ENCODE peak calls at places on chromosomes 4 and X, in ten cellular contexts. One of them, this sample, is unnamed.

GRCh38 chr4:148632476-148632875 is 190.3 kb upstream of the NR3C2 start:
- DNase-seq in WTC11: no peak
- DNase-seq in kidney glomerular epithelial cell: no peak
- DNase-seq in astrocyte of the spinal cord: no peak
- DNase-seq in body of pancreas: no peak
- DNase-seq in endothelial cell: no peak
- DNase-seq in EL: no peak
- DNase-seq in activated T-cell treated with anti-CD3 and anti-CD28 coated beads for 24 hours: no peak
- DNase-seq in epithelial cell of esophagus: peak
- DNase-seq in neural progenitor cell: no peak
- DNase-seq in this sample: no peak

GRCh38 chrX:9132036-9132435 is 98.1 kb upstream of the FAM9B start:
- DNase-seq in kidney glomerular epithelial cell: no peak
- DNase-seq in endothelial cell: no peak
- DNase-seq in activated T-cell treated with anti-CD3 and anti-CD28 coated beads for 24 hours: no peak
- DNase-seq in EL: no peak
- DNase-seq in astrocyte of the spinal cord: no peak
- DNase-seq in neural progenitor cell: no peak
- DNase-seq in WTC11: no peak
- DNase-seq in epithelial cell of esophagus: no peak
- DNase-seq in body of pancreas: no peak
- DNase-seq in this sample: no peak

GRCh38 chr4:1368421-1369090 is 21.5 kb downstream of the UVSSA start:
- DNase-seq in EL: no peak
- DNase-seq in kidney glomerular epithelial cell: no peak
- DNase-seq in activated T-cell treated with anti-CD3 and anti-CD28 coated beads for 24 hours: no peak
- DNase-seq in body of pancreas: peak
- DNase-seq in neural progenitor cell: peak
- DNase-seq in endothelial cell: no peak
- DNase-seq in WTC11: peak
- DNase-seq in epithelial cell of esophagus: no peak
- DNase-seq in astrocyte of the spinal cord: no peak
- DNase-seq in this sample: no peak

GRCh38 chr4:170089274-170089742 is 448 bp downstream of the AADAT start:
- DNase-seq in astrocyte of the spinal cord: peak
- DNase-seq in epithelial cell of esophagus: peak
- DNase-seq in kidney glomerular epithelial cell: peak
- DNase-seq in activated T-cell treated with anti-CD3 and anti-CD28 coated beads for 24 hours: no peak
- DNase-seq in WTC11: peak
- DNase-seq in endothelial cell: peak
- DNase-seq in neural progenitor cell: peak
- DNase-seq in EL: peak
- DNase-seq in body of pancreas: peak
- DNase-seq in this sample: peak

GRCh38 chr4:186557486-186557885 is 2.1 kb upstream of the MTNR1A start:
- DNase-seq in endothelial cell: no peak
- DNase-seq in activated T-cell treated with anti-CD3 and anti-CD28 coated beads for 24 hours: no peak
- DNase-seq in astrocyte of the spinal cord: peak
- DNase-seq in kidney glomerular epithelial cell: peak
- DNase-seq in epithelial cell of esophagus: peak
- DNase-seq in neural progenitor cell: no peak
- DNase-seq in EL: peak
- DNase-seq in body of pancreas: no peak
- DNase-seq in WTC11: no peak
- DNase-seq in this sample: peak

GRCh38 chr4:83599183-83599582 is 63.3 kb downstream of the GPAT3 start:
- DNase-seq in EL: peak
- DNase-seq in epithelial cell of esophagus: peak
- DNase-seq in body of pancreas: no peak
- DNase-seq in astrocyte of the spinal cord: peak
- DNase-seq in WTC11: no peak
- DNase-seq in kidney glomerular epithelial cell: no peak
- DNase-seq in endothelial cell: no peak
- DNase-seq in activated T-cell treated with anti-CD3 and anti-CD28 coated beads for 24 hours: no peak
- DNase-seq in neural progenitor cell: no peak
- DNase-seq in this sample: peak

GRCh38 chr4:100649478-100649877 is 131.7 kb upstream of the EMCN start:
- DNase-seq in activated T-cell treated with anti-CD3 and anti-CD28 coated beads for 24 hours: no peak
- DNase-seq in epithelial cell of esophagus: no peak
- DNase-seq in kidney glomerular epithelial cell: no peak
- DNase-seq in body of pancreas: no peak
- DNase-seq in EL: no peak
- DNase-seq in astrocyte of the spinal cord: no peak
- DNase-seq in neural progenitor cell: no peak
- DNase-seq in endothelial cell: no peak
- DNase-seq in WTC11: no peak
- DNase-seq in this sample: peak

GRCh38 chr4:38132140-38132673 is 172.0 kb downstream of the PTTG2 start:
- DNase-seq in neural progenitor cell: peak
- DNase-seq in EL: peak
- DNase-seq in epithelial cell of esophagus: peak
- DNase-seq in endothelial cell: peak
- DNase-seq in activated T-cell treated with anti-CD3 and anti-CD28 coated beads for 24 hours: peak
- DNase-seq in body of pancreas: peak
- DNase-seq in WTC11: no peak
- DNase-seq in kidney glomerular epithelial cell: peak
- DNase-seq in astrocyte of the spinal cord: peak
- DNase-seq in this sample: peak

GRCh38 chr4:153466637-153467153 is 535 bp downstream of the TMEM131L start:
- DNase-seq in astrocyte of the spinal cord: no peak
- DNase-seq in neural progenitor cell: peak
- DNase-seq in endothelial cell: no peak
- DNase-seq in kidney glomerular epithelial cell: no peak
- DNase-seq in epithelial cell of esophagus: no peak
- DNase-seq in body of pancreas: no peak
- DNase-seq in WTC11: no peak
- DNase-seq in activated T-cell treated with anti-CD3 and anti-CD28 coated beads for 24 hours: no peak
- DNase-seq in EL: no peak
- DNase-seq in this sample: no peak

GRCh38 chr4:7632341-7632740 is 197.6 kb upstream of the PSAPL1 start:
- DNase-seq in epithelial cell of esophagus: no peak
- DNase-seq in EL: no peak
- DNase-seq in endothelial cell: no peak
- DNase-seq in WTC11: no peak
- DNase-seq in activated T-cell treated with anti-CD3 and anti-CD28 coated beads for 24 hours: no peak
- DNase-seq in astrocyte of the spinal cord: no peak
- DNase-seq in neural progenitor cell: no peak
- DNase-seq in kidney glomerular epithelial cell: no peak
- DNase-seq in body of pancreas: no peak
- DNase-seq in this sample: no peak

GRCh38 chrX:9466115-9466495 is 1.2 kb downstream of the TBL1X start:
- DNase-seq in activated T-cell treated with anti-CD3 and anti-CD28 coated beads for 24 hours: no peak
- DNase-seq in kidney glomerular epithelial cell: no peak
- DNase-seq in neural progenitor cell: peak
- DNase-seq in endothelial cell: peak
- DNase-seq in body of pancreas: peak
- DNase-seq in astrocyte of the spinal cord: no peak
- DNase-seq in WTC11: peak
- DNase-seq in epithelial cell of esophagus: peak
- DNase-seq in EL: peak
- DNase-seq in this sample: peak

GRCh38 chr4:155025762-155026457 is 182.5 kb upstream of the NPY2R start:
- DNase-seq in activated T-cell treated with anti-CD3 and anti-CD28 coated beads for 24 hours: no peak
- DNase-seq in epithelial cell of esophagus: peak
- DNase-seq in astrocyte of the spinal cord: peak
- DNase-seq in neural progenitor cell: peak
- DNase-seq in endothelial cell: peak
- DNase-seq in EL: peak
- DNase-seq in kidney glomerular epithelial cell: no peak
- DNase-seq in body of pancreas: peak
- DNase-seq in WTC11: peak
- DNase-seq in this sample: peak

GRCh38 chr4:81724925-81725329 is 253.2 kb upstream of the RASGEF1B start:
- DNase-seq in activated T-cell treated with anti-CD3 and anti-CD28 coated beads for 24 hours: peak
- DNase-seq in WTC11: no peak
- DNase-seq in kidney glomerular epithelial cell: peak
- DNase-seq in EL: no peak
- DNase-seq in endothelial cell: no peak
- DNase-seq in astrocyte of the spinal cord: no peak
- DNase-seq in body of pancreas: peak
- DNase-seq in epithelial cell of esophagus: peak
- DNase-seq in neural progenitor cell: peak
- DNase-seq in this sample: no peak

GRCh38 chrX:47247206-47247998 is 14.6 kb downstream of the USP11 start:
- DNase-seq in WTC11: no peak
- DNase-seq in endothelial cell: no peak
- DNase-seq in astrocyte of the spinal cord: peak
- DNase-seq in EL: peak
- DNase-seq in neural progenitor cell: no peak
- DNase-seq in epithelial cell of esophagus: no peak
- DNase-seq in activated T-cell treated with anti-CD3 and anti-CD28 coated beads for 24 hours: no peak
- DNase-seq in kidney glomerular epithelial cell: no peak
- DNase-seq in body of pancreas: no peak
- DNase-seq in this sample: peak

GRCh38 chr4:150126201-150126879 is 48.1 kb downstream of the DCLK2 start:
- DNase-seq in activated T-cell treated with anti-CD3 and anti-CD28 coated beads for 24 hours: no peak
- DNase-seq in epithelial cell of esophagus: no peak
- DNase-seq in EL: peak
- DNase-seq in kidney glomerular epithelial cell: no peak
- DNase-seq in neural progenitor cell: no peak
- DNase-seq in endothelial cell: no peak
- DNase-seq in body of pancreas: no peak
- DNase-seq in astrocyte of the spinal cord: peak
- DNase-seq in WTC11: no peak
- DNase-seq in this sample: peak

GRCh38 chr4:25535278-25535677 is 120.4 kb upstream of the SLC34A2 start:
- DNase-seq in astrocyte of the spinal cord: no peak
- DNase-seq in epithelial cell of esophagus: no peak
- DNase-seq in endothelial cell: no peak
- DNase-seq in kidney glomerular epithelial cell: peak
- DNase-seq in EL: no peak
- DNase-seq in activated T-cell treated with anti-CD3 and anti-CD28 coated beads for 24 hours: no peak
- DNase-seq in body of pancreas: peak
- DNase-seq in neural progenitor cell: no peak
- DNase-seq in WTC11: no peak
- DNase-seq in this sample: no peak

GRCh38 chr4:8319731-8320385 is 50.3 kb downstream of the HTRA3 start:
- DNase-seq in WTC11: no peak
- DNase-seq in body of pancreas: no peak
- DNase-seq in epithelial cell of esophagus: peak
- DNase-seq in activated T-cell treated with anti-CD3 and anti-CD28 coated beads for 24 hours: no peak
- DNase-seq in neural progenitor cell: no peak
- DNase-seq in endothelial cell: no peak
- DNase-seq in kidney glomerular epithelial cell: no peak
- DNase-seq in astrocyte of the spinal cord: no peak
- DNase-seq in EL: no peak
- DNase-seq in this sample: peak

GRCh38 chr4:129282293-129282692 is 186.3 kb downstream of the C4orf33 start:
- DNase-seq in endothelial cell: no peak
- DNase-seq in epithelial cell of esophagus: no peak
- DNase-seq in activated T-cell treated with anti-CD3 and anti-CD28 coated beads for 24 hours: no peak
- DNase-seq in EL: no peak
- DNase-seq in body of pancreas: no peak
- DNase-seq in kidney glomerular epithelial cell: no peak
- DNase-seq in astrocyte of the spinal cord: no peak
- DNase-seq in neural progenitor cell: no peak
- DNase-seq in WTC11: no peak
- DNase-seq in this sample: no peak

GRCh38 chr4:153447175-153447887 is 18.8 kb upstream of the TMEM131L start:
- DNase-seq in kidney glomerular epithelial cell: no peak
- DNase-seq in body of pancreas: no peak
- DNase-seq in epithelial cell of esophagus: no peak
- DNase-seq in neural progenitor cell: no peak
- DNase-seq in endothelial cell: no peak
- DNase-seq in WTC11: no peak
- DNase-seq in astrocyte of the spinal cord: peak
- DNase-seq in EL: no peak
- DNase-seq in activated T-cell treated with anti-CD3 and anti-CD28 coated beads for 24 hours: no peak
- DNase-seq in this sample: no peak

GRCh38 chrX:153946910-153947769 is 2.7 kb upstream of the RENBP start:
- DNase-seq in activated T-cell treated with anti-CD3 and anti-CD28 coated beads for 24 hours: peak
- DNase-seq in neural progenitor cell: peak
- DNase-seq in body of pancreas: peak
- DNase-seq in kidney glomerular epithelial cell: peak
- DNase-seq in epithelial cell of esophagus: peak
- DNase-seq in astrocyte of the spinal cord: peak
- DNase-seq in EL: peak
- DNase-seq in WTC11: peak
- DNase-seq in endothelial cell: peak
- DNase-seq in this sample: peak

GRCh38 chr4:43242611-43243010 is 350.1 kb downstream of the GRXCR1 start:
- DNase-seq in activated T-cell treated with anti-CD3 and anti-CD28 coated beads for 24 hours: no peak
- DNase-seq in neural progenitor cell: no peak
- DNase-seq in astrocyte of the spinal cord: peak
- DNase-seq in EL: no peak
- DNase-seq in epithelial cell of esophagus: no peak
- DNase-seq in WTC11: no peak
- DNase-seq in endothelial cell: no peak
- DNase-seq in body of pancreas: no peak
- DNase-seq in kidney glomerular epithelial cell: no peak
- DNase-seq in this sample: no peak

GRCh38 chr4:137558951-137559350 is 26.7 kb upstream of the PCDH18 start:
- DNase-seq in activated T-cell treated with anti-CD3 and anti-CD28 coated beads for 24 hours: no peak
- DNase-seq in WTC11: no peak
- DNase-seq in epithelial cell of esophagus: peak
- DNase-seq in kidney glomerular epithelial cell: no peak
- DNase-seq in body of pancreas: no peak
- DNase-seq in neural progenitor cell: peak
- DNase-seq in endothelial cell: no peak
- DNase-seq in astrocyte of the spinal cord: peak
- DNase-seq in EL: peak
- DNase-seq in this sample: peak

GRCh38 chr4:159151701-159152100 is 48.8 kb downstream of the RAPGEF2 start:
- DNase-seq in endothelial cell: no peak
- DNase-seq in neural progenitor cell: no peak
- DNase-seq in epithelial cell of esophagus: no peak
- DNase-seq in body of pancreas: no peak
- DNase-seq in activated T-cell treated with anti-CD3 and anti-CD28 coated beads for 24 hours: no peak
- DNase-seq in astrocyte of the spinal cord: no peak
- DNase-seq in WTC11: no peak
- DNase-seq in kidney glomerular epithelial cell: no peak
- DNase-seq in EL: no peak
- DNase-seq in this sample: no peak

GRCh38 chr4:10008208-10009005 is 12.9 kb downstream of the SLC2A9 start:
- DNase-seq in WTC11: no peak
- DNase-seq in activated T-cell treated with anti-CD3 and anti-CD28 coated beads for 24 hours: no peak
- DNase-seq in astrocyte of the spinal cord: peak
- DNase-seq in kidney glomerular epithelial cell: no peak
- DNase-seq in epithelial cell of esophagus: peak
- DNase-seq in neural progenitor cell: no peak
- DNase-seq in EL: no peak
- DNase-seq in endothelial cell: no peak
- DNase-seq in body of pancreas: no peak
- DNase-seq in this sample: peak

GRCh38 chrX:43505759-43506158 is 150.3 kb upstream of the MAOA start:
- DNase-seq in kidney glomerular epithelial cell: peak
- DNase-seq in endothelial cell: no peak
- DNase-seq in astrocyte of the spinal cord: no peak
- DNase-seq in EL: no peak
- DNase-seq in body of pancreas: no peak
- DNase-seq in WTC11: no peak
- DNase-seq in epithelial cell of esophagus: peak
- DNase-seq in neural progenitor cell: no peak
- DNase-seq in activated T-cell treated with anti-CD3 and anti-CD28 coated beads for 24 hours: no peak
- DNase-seq in this sample: no peak

GRCh38 chr4:10102193-10102980 is 14.2 kb downstream of the WDR1 start:
- DNase-seq in epithelial cell of esophagus: no peak
- DNase-seq in neural progenitor cell: peak
- DNase-seq in body of pancreas: no peak
- DNase-seq in activated T-cell treated with anti-CD3 and anti-CD28 coated beads for 24 hours: no peak
- DNase-seq in kidney glomerular epithelial cell: no peak
- DNase-seq in EL: no peak
- DNase-seq in WTC11: no peak
- DNase-seq in endothelial cell: no peak
- DNase-seq in astrocyte of the spinal cord: no peak
- DNase-seq in this sample: no peak

GRCh38 chrX:36867143-36867542 is 141.0 kb upstream of the FAM47C start:
- DNase-seq in EL: peak
- DNase-seq in kidney glomerular epithelial cell: no peak
- DNase-seq in body of pancreas: no peak
- DNase-seq in activated T-cell treated with anti-CD3 and anti-CD28 coated beads for 24 hours: no peak
- DNase-seq in epithelial cell of esophagus: peak
- DNase-seq in endothelial cell: peak
- DNase-seq in astrocyte of the spinal cord: peak
- DNase-seq in neural progenitor cell: peak
- DNase-seq in WTC11: no peak
- DNase-seq in this sample: peak

GRCh38 chrX:101656817-101657216 is 2.8 kb downstream of the ARMCX2 start:
- DNase-seq in EL: no peak
- DNase-seq in WTC11: no peak
- DNase-seq in body of pancreas: no peak
- DNase-seq in activated T-cell treated with anti-CD3 and anti-CD28 coated beads for 24 hours: no peak
- DNase-seq in kidney glomerular epithelial cell: no peak
- DNase-seq in epithelial cell of esophagus: no peak
- DNase-seq in endothelial cell: no peak
- DNase-seq in astrocyte of the spinal cord: no peak
- DNase-seq in neural progenitor cell: no peak
- DNase-seq in this sample: no peak